ENCODE peak calls at places on chromosomes 12 and 14, in five cellular contexts. D is HCT116, S is GM23338, K is A549, B is GM12878. T is an unnamed sample.

GRCh38 chr12:26938660-26939185 is 453 bp downstream of the FGFR1OP2 start:
- DNase-seq in S (peak; percentile 72), D (peak; percentile 3), B (no peak), K (no peak), T (no peak)

GRCh38 chr12:31119531-31120211 is 46.0 kb downstream of the DDX11 start:
- DNase-seq in S (no peak), D (no peak), K (no peak), B (no peak), T (no peak)

GRCh38 chr14:101873401-101873800 is 91.0 kb upstream of the DYNC1H1 start:
- DNase-seq in B (no peak), K (no peak), S (no peak), D (no peak), T (no peak)

GRCh38 chr14:64089920-64090319 is 204.3 kb downstream of the ESR2 start:
- DNase-seq in D (no peak), B (no peak), K (no peak), S (peak; percentile 79), T (no peak)

GRCh38 chr14:60245316-60246177 is 3.5 kb upstream of the PPM1A start:
- DNase-seq in K (no peak), B (no peak), D (no peak), S (no peak), T (no peak)

GRCh38 chr12:3821441-3821840 is 51.8 kb downstream of the PARP11 start:
- DNase-seq in B (no peak), K (no peak), D (no peak), S (peak; percentile 84), T (no peak)

GRCh38 chr12:57368349-57369095 is 62.3 kb downstream of the R3HDM2 start:
- DNase-seq in B (no peak), D (no peak), K (peak; percentile 97), S (peak; percentile 27), T (no peak)

GRCh38 chr14:64213853-64214570 is 80.2 kb downstream of the ESR2 start:
- DNase-seq in K (no peak), B (no peak), D (no peak), S (no peak), T (no peak)

GRCh38 chr14:99361596-99362220 is 89.7 kb upstream of the BCL11B start:
- DNase-seq in S (no peak), K (no peak), B (no peak), D (no peak), T (no peak)

GRCh38 chr14:101478096-101478495 is 83.2 kb upstream of the DIO3 start:
- DNase-seq in S (no peak), D (no peak), B (no peak), K (no peak), T (no peak)

GRCh38 chr12:109552971-109553370 is 20.3 kb downstream of the MMAB start:
- DNase-seq in S (no peak), D (no peak), B (no peak), K (no peak), T (no peak)

GRCh38 chr14:68417007-68417659 is 375.7 kb downstream of the ZFP36L1 start:
- DNase-seq in S (no peak), K (no peak), B (no peak), D (no peak), T (no peak)

GRCh38 chr12:64780531-64781373 is 21.5 kb upstream of the GNS start:
- DNase-seq in K (peak; percentile 33), D (no peak), B (no peak), S (peak; percentile 66), T (no peak)

GRCh38 chr14:106318700-106319099 is 792.3 kb downstream of the TMEM121 start:
- DNase-seq in S (no peak), D (no peak), B (no peak), K (no peak), T (no peak)

GRCh38 chr14:65446159-65446558 is 33.6 kb downstream of the FUT8 start:
- DNase-seq in S (no peak), B (no peak), D (no peak), K (no peak), T (no peak)

GRCh38 chr12:106840217-106840616 is 65.7 kb downstream of the RIC8B start:
- DNase-seq in B (no peak), K (peak; percentile 80), S (peak; percentile 23), D (no peak), T (no peak)

GRCh38 chr12:2341051-2341751 is 288.4 kb downstream of the CACNA1C start:
- DNase-seq in K (no peak), D (no peak), S (no peak), B (no peak), T (no peak)

GRCh38 chr12:121376754-121377697 is 22.9 kb upstream of the RNF34 start:
- DNase-seq in B (no peak), D (no peak), S (no peak), K (peak; percentile 39), T (no peak)

GRCh38 chr12:118827047-118827446 is 154.3 kb upstream of the SRRM4 start:
- DNase-seq in B (no peak), S (no peak), D (no peak), K (no peak), T (no peak)

GRCh38 chr12:118835911-118836310 is 145.4 kb upstream of the SRRM4 start:
- DNase-seq in K (no peak), B (no peak), S (no peak), D (no peak), T (no peak)

GRCh38 chr12:118830251-118830650 is 151.1 kb upstream of the SRRM4 start:
- DNase-seq in B (no peak), K (no peak), D (no peak), S (no peak), T (no peak)
- TF ChIP-seq REST in B (no peak), K (no peak), D (no peak), S (no peak), T (no peak)

DNA sequence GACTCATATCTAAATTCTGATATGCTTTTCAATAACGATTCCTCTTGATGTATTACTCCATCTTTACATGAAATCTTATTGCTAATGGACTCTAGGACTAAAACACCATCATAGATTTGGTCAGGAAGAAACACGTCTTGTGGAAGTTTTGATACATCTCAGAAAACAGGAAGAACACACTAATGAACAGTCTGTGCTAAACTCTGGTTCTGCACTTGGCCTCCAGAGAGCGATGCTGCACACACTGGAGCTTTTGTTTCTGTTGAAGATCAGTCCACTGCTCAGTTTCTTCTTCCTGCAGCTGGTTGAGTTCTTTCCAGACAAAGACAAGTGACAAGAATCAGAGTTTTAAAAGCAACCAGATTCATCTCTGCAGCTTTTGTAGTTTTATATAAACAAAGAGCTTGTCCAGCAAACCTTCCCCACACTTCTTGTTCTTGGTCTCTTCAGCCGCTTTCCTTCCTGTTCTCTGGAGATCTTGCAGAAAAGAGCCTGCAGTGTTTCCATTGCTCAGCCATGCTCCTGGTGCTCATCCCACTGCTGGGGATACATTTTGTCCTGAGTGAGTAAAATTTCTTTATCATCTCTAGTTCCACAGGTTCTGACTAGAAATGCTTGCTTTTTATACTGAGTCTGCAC is 229.1 kb upstream of the OR4E1 start:
- DNase-seq in D (no peak), B (no peak), K (peak; percentile 17), S (no peak), T (no peak)
- TF ChIP-seq REST in D (no peak), B (no peak), K (no peak), S (no peak), T (no peak)

GRCh38 chr12:131114942-131115584 is 161.4 kb downstream of the ADGRD1 start:
- DNase-seq in S (no peak), B (no peak), K (no peak), D (no peak), T (no peak)

GRCh38 chr12:131115766-131116165 is 162.1 kb downstream of the ADGRD1 start:
- DNase-seq in D (no peak), B (no peak), K (no peak), S (no peak), T (no peak)

GRCh38 chr12:131118366-131118765 is 164.7 kb downstream of the ADGRD1 start:
- DNase-seq in B (no peak), D (no peak), S (no peak), K (no peak), T (no peak)

GRCh38 chr12:131117438-131118245 is 163.9 kb downstream of the ADGRD1 start:
- DNase-seq in B (no peak), S (no peak), D (no peak), K (no peak), T (no peak)

DNA sequence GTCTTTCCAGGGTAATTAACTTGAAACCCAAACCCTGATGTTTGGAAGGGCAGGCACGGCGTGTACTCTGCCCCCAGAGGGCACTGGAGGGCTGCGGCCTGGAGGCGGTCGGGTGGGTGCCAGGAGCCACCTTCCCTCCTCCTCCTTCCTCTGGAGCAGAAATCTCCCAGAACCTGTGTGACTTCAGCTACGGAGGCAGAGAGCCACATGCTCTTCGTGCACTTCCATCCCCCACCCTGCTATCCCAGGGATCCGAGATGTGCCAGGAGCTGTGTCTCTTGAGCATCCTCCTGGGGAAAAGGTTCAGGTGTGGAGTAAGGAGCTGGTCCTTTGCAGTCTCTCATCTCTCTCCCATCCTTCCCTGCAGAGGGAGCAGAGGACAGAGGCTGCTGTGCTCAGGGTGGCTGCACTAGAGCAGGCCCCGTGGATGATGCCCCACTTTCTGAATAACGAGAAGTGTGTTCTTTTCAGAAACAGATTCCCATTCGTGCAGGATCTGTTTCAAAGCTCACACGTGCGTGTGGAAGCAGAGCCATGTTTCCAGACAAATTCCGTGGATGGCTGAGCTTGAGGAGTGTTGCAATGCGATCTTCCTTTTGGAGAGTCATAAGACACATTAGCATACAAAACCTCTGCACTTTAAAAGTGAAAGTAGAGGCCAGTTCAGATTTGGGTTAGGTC is 162.9 kb downstream of the ADGRD1 start:
- DNase-seq in S (peak; percentile 72), B (no peak), K (peak; percentile 36), D (no peak), T (no peak)
- TF ChIP-seq REST in S (no peak), B (no peak), K (no peak), D (no peak), T (no peak)

DNA sequence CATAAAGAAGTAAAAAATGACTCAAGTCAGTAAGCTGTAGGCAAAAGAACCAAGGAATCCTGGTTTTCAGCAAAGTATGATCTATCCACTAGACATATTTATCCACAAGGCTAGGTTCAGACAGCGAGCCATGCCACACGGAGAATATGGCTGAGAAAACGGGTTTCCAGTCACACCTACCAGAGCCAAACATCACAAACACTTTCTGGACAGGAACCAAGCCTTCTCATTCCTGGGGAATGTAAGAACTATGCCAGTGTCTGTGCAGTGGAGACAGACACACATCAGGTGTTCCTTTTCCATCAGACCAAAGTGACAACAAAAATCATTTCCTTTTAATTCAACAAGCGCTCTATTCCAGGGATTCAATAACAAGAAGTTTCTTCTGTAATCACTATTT is 41.1 kb downstream of the AREL1 start:
- DNase-seq in D (no peak), B (no peak), S (no peak), K (no peak), T (peak; percentile 28)
- TF ChIP-seq REST in D (no peak), B (no peak), S (no peak), K (no peak), T (no peak)

DNA sequence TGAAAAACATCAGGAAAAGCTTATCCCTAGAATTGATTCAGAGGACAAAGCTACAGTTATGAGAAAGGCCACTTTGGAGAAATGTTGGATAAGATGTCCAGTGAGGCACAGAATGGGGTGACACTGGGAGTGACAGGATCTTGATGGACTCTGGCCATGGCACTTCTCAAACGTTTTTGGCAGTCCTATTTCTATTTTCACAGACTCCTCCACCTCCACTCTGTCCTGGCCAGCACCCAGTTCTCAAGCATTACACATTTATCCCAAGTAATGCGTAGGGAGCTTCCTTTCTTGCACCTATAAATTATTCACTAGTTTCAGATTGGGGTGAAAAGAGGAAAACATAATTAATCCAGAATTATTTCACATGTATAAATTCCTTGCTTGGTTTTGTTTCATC is 727.3 kb downstream of the NRXN3 start:
- DNase-seq in B (no peak), S (no peak), K (no peak), D (no peak), T (no peak)
- TF ChIP-seq REST in B (no peak), S (no peak), K (no peak), D (no peak), T (no peak)

T was measured in Panc1.